ENCODE peak calls at places on chromosome 19, in nine cellular contexts. C is pancreas; V is mesendoderm; A is neuronal stem cell; N is left lung; E is ovary; W is aorta; Q is CD8-positive, alpha-beta T cell; H is A549. G is an unnamed sample.

GRCh38 chr19:6272913-6273600 is 6.7 kb downstream of the MLLT1 start:
- DNase-seq in C (no peak), V (no peak), A (no peak), N (no peak), E (no peak), W (no peak), Q (no peak), H (no peak), G (no peak)

GRCh38 chr19:30999726-31000125 is 349.5 kb downstream of the TSHZ3 start:
- DNase-seq in C (no peak), V (no peak), A (no peak), N (no peak), E (no peak), W (no peak), Q (no peak), H (no peak), G (no peak)

GRCh38 chr19:52923782-52924593 is 760 bp upstream of the ZNF888 start:
- DNase-seq in C (peak; percentile 38), V (peak; percentile 83), A (no peak), N (peak; percentile 86), E (no peak), W (peak; percentile 84), Q (no peak), H (no peak), G (no peak)

GRCh38 chr19:16342002-16342715 is 17.5 kb downstream of the KLF2 start:
- DNase-seq in C (no peak), V (no peak), A (no peak), N (no peak), E (no peak), W (no peak), Q (peak; percentile 65), H (no peak), G (peak; percentile 22)

GRCh38 chr19:30936276-30936675 is 413.0 kb downstream of the TSHZ3 start:
- DNase-seq in C (no peak), V (no peak), A (no peak), N (no peak), E (no peak), W (no peak), Q (no peak), H (no peak), G (no peak)

GRCh38 chr19:36182612-36183454 is 30.6 kb upstream of the COX7A1 start:
- DNase-seq in C (no peak), V (peak; percentile 87), A (no peak), N (no peak), E (no peak), W (no peak), Q (no peak), H (peak; percentile 35), G (no peak)

GRCh38 chr19:53055117-53055516 is 10.6 kb downstream of the ERVV-2 start:
- DNase-seq in C (no peak), V (peak; percentile 28), A (no peak), N (no peak), E (no peak), W (no peak), Q (no peak), H (no peak), G (no peak)

GRCh38 chr19:5466814-5467291 is 11.6 kb downstream of the ZNRF4 start:
- DNase-seq in C (no peak), V (no peak), A (no peak), N (no peak), E (no peak), W (no peak), Q (no peak), H (no peak), G (no peak)

GRCh38 chr19:15815306-15815705 is at the start of gene OR10H1:
- DNase-seq in C (peak; percentile 81), V (no peak), A (no peak), N (no peak), E (no peak), W (no peak), Q (no peak), H (no peak), G (no peak)

GRCh38 chr19:46429999-46430398 is 1.3 kb upstream of the PNMA8C start:
- DNase-seq in C (no peak), V (no peak), A (no peak), N (no peak), E (no peak), W (no peak), Q (no peak), H (no peak), G (no peak)

GRCh38 chr19:16085115-16085514 is 8.8 kb downstream of the TPM4 start:
- DNase-seq in C (no peak), V (no peak), A (no peak), N (no peak), E (no peak), W (no peak), Q (no peak), H (no peak), G (no peak)

GRCh38 chr19:4744451-4745170 is 21.0 kb upstream of the DPP9 start:
- DNase-seq in C (no peak), V (no peak), A (no peak), N (no peak), E (peak; percentile 57), W (no peak), Q (no peak), H (peak; percentile 52), G (no peak)

GRCh38 chr19:19262190-19263057 is 10.7 kb downstream of the TM6SF2 start:
- DNase-seq in C (no peak), V (peak; percentile 27), A (no peak), N (peak; percentile 76), E (no peak), W (no peak), Q (no peak), H (no peak), G (no peak)

GRCh38 chr19:49746206-49746958 is 16.7 kb downstream of the TSKS start:
- DNase-seq in C (no peak), V (peak; percentile 94), A (no peak), N (peak; percentile 87), E (peak; percentile 73), W (peak; percentile 85), Q (no peak), H (peak; percentile 85), G (peak; percentile 10)

GRCh38 chr19:37074819-37075362 is 3.3 kb upstream of the ZNF420 start:
- DNase-seq in C (no peak), V (no peak), A (no peak), N (no peak), E (no peak), W (no peak), Q (no peak), H (no peak), G (no peak)

DNA sequence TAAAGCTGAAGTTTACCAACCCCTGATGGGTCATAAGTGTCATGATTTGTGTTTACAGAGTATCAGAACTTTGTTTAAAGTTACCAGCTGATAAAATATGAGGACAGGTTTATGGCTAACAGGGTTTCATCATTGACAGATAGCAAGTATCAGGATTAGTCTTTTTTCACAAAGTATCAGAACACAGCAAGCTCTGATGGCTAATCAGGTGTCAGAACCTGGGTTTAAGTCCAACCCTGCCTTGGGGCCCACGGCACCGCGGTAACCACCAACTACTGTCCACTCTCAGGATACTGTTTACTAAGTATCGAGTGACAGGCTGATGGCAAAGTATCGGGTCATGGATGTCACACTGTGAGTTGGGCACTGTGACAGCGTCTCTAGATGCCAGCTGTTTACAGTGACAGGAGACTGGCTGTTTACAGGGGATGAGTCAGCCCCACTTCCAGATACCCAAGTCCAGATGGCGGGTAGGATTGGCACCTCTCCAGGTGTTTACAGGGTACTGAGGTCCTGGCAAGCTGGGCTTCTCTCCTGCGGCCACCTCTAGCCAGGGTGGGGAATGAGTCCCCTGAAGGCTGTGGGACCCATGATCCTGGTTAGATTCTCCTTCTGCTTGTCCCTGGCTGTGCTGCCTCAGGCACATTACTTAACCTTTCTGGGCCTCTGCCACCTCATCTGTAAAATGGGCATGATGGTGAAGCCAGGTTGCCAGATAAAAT is 21.8 kb downstream of the ARRDC2 start:
- DNase-seq in C (peak; percentile 42), V (no peak), A (no peak), N (no peak), E (no peak), W (no peak), Q (no peak), H (no peak), G (no peak)
- H3K27ac ChIP-seq in C (no peak overlapping the region), V (no peak overlapping the region), A (no peak overlapping the region), N (no peak overlapping the region), E (no peak overlapping the region), W (no peak overlapping the region), Q (no peak overlapping the region), H (no peak overlapping the region), G (no peak overlapping the region)

GRCh38 chr19:41359741-41360140 is 4.2 kb downstream of the B9D2 start:
- DNase-seq in C (no peak), V (no peak), A (no peak), N (no peak), E (no peak), W (no peak), Q (no peak), H (no peak), G (no peak)
- H3K27ac ChIP-seq in C (no peak overlapping the region), V (no peak overlapping the region), A (no peak overlapping the region), N (no peak overlapping the region), E (no peak overlapping the region), W (no peak overlapping the region), Q (no peak overlapping the region), H (no peak overlapping the region), G (no peak overlapping the region)

GRCh38 chr19:35077411-35078223 is 36.1 kb downstream of the HPN start:
- DNase-seq in C (no peak), V (peak; percentile 59), A (no peak), N (no peak), E (no peak), W (no peak), Q (no peak), H (no peak), G (no peak)
- H3K27ac ChIP-seq in C (no peak overlapping the region), V (no peak overlapping the region), A (no peak overlapping the region), N (no peak overlapping the region), E (no peak overlapping the region), W (no peak overlapping the region), Q (no peak overlapping the region), H (no peak overlapping the region), G (no peak overlapping the region)

GRCh38 chr19:42176649-42176989 is 40.9 kb downstream of the DEDD2 start:
- DNase-seq in C (no peak), V (no peak), A (peak; percentile 31), N (no peak), E (no peak), W (no peak), Q (no peak), H (no peak), G (no peak)

GRCh38 chr19:42175952-42176648 is 41.4 kb downstream of the DEDD2 start:
- DNase-seq in C (no peak), V (peak; percentile 36), A (no peak), N (no peak), E (no peak), W (peak; percentile 73), Q (no peak), H (peak; percentile 51), G (no peak)

GRCh38 chr19:42173695-42174094 is 41.4 kb upstream of the POU2F2 start:
- DNase-seq in C (no peak), V (no peak), A (no peak), N (no peak), E (no peak), W (peak; percentile 14), Q (no peak), H (no peak), G (no peak)

GRCh38 chr19:42174188-42174587 is 41.9 kb upstream of the POU2F2 start:
- DNase-seq in C (no peak), V (no peak), A (no peak), N (no peak), E (no peak), W (peak; percentile 26), Q (no peak), H (no peak), G (no peak)

DNA sequence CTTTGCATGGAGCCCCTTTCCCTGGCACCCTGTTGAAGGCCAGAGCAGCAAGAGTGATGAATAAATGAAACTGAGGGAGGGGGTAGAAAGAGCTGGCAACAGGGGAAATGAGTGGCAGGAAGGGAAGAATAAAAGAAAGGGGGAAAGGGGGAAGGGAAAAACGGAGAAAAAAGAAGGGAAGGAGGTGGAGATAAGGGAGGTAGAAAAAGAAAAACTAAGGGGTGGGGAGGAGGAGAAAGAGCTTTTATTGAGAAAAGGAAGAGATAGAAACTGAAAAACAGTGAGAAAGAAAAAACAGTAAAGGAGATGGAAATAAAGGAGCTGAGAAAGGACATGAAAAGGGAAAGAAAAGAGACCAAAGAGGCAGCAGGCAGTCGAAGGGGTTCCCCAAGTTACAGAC is 42.1 kb downstream of the DEDD2 start:
- DNase-seq in C (no peak), V (no peak), A (no peak), N (no peak), E (no peak), W (no peak), Q (no peak), H (no peak), G (no peak)
- H3K27ac ChIP-seq in C (no peak overlapping the region), V (no peak overlapping the region), A (no peak overlapping the region), N (no peak overlapping the region), E (no peak overlapping the region), W (no peak overlapping the region), Q (no peak overlapping the region), H (no peak overlapping the region), G (no peak overlapping the region)

G was measured in CD4-positive, alpha-beta T cell.